ENCODE peak calls at places on chromosome 11, in six cellular contexts. A is left ventricle myocardium superior; L is nucleus accumbens; N is HuH-7.5; Q is activated effector memory CD4-positive, alpha-beta T cell treated with Interleukin-2 at 50 U/mL for 16 hours; Z is heart right ventricle. C is an unnamed sample.
A peak's percentile ranks its signal among the peaks of the same experiment; 100 is the strongest.

GRCh38 chr11:8252388-8252787 is 11.3 kb downstream of the LMO1 start:
- DNase-seq in A (no peak), L (no peak), N (no peak), Q (no peak), Z (no peak), C (no peak)

GRCh38 chr11:64459609-64460008 is 100.6 kb downstream of the RPS6KA4 start:
- DNase-seq in A (no peak), L (no peak), N (no peak), Q (no peak), Z (no peak), C (no peak)

GRCh38 chr11:126176853-126177470 is 34.5 kb downstream of the RPUSD4 start:
- DNase-seq in A (peak; percentile 19), L (no peak), N (no peak), Q (no peak), Z (no peak), C (no peak)

GRCh38 chr11:34653851-34654490 is 33.1 kb downstream of the EHF start:
- DNase-seq in A (no peak), L (no peak), N (no peak), Q (no peak), Z (no peak), C (peak; percentile 84)

GRCh38 chr11:67027483-67027930 is 4.6 kb downstream of the SYT12 start:
- DNase-seq in A (no peak), L (no peak), N (no peak), Q (no peak), Z (no peak), C (no peak)

GRCh38 chr11:64224891-64225607 is 937 bp downstream of the TRPT1 start:
- DNase-seq in A (no peak), L (no peak), N (no peak), Q (no peak), Z (no peak), C (no peak)

GRCh38 chr11:3824714-3825472 is 15.9 kb downstream of the RHOG start:
- DNase-seq in A (peak; percentile 70), L (peak; percentile 70), N (peak; percentile 79), Q (peak; percentile 71), Z (peak; percentile 58), C (no peak)

GRCh38 chr11:120061036-120061760 is 76.7 kb downstream of the TRIM29 start:
- DNase-seq in A (no peak), L (no peak), N (no peak), Q (no peak), Z (no peak), C (no peak)

GRCh38 chr11:16087886-16088285 is 268.5 kb downstream of the SOX6 start:
- DNase-seq in A (no peak), L (no peak), N (no peak), Q (no peak), Z (no peak), C (no peak)

GRCh38 chr11:109783842-109784241 is 309.4 kb upstream of the ZC3H12C start:
- DNase-seq in A (no peak), L (no peak), N (no peak), Q (no peak), Z (no peak), C (no peak)

GRCh38 chr11:2137202-2138071 is 1.8 kb downstream of the IGF2 start:
- DNase-seq in A (peak; percentile 71), L (no peak), N (peak; percentile 98), Q (no peak), Z (peak; percentile 83), C (peak; percentile 67)

GRCh38 chr11:3200388-3201111 is 18.1 kb downstream of the MRGPRG start:
- DNase-seq in A (peak; percentile 18), L (no peak), N (no peak), Q (no peak), Z (no peak), C (no peak)

GRCh38 chr11:20474176-20474950 is 86.8 kb downstream of the PRMT3 start:
- DNase-seq in A (no peak), L (no peak), N (no peak), Q (no peak), Z (peak; percentile 12), C (no peak)

GRCh38 chr11:64359712-64360402 is 895 bp downstream of the RPS6KA4 start:
- DNase-seq in A (no peak), L (peak; percentile 84), N (no peak), Q (peak; percentile 15), Z (no peak), C (no peak)

GRCh38 chr11:79461144-79461543 is 20.3 kb upstream of the TENM4 start:
- DNase-seq in A (no peak), L (peak; percentile 31), N (no peak), Q (no peak), Z (peak; percentile 27), C (peak; percentile 37)

GRCh38 chr11:36569095-36569494 is 1.3 kb downstream of the RAG1 start:
- DNase-seq in A (no peak), L (no peak), N (no peak), Q (no peak), Z (no peak), C (no peak)

GRCh38 chr11:110531056-110531756 is 101.5 kb downstream of the FDX1 start:
- DNase-seq in A (no peak), L (no peak), N (no peak), Q (no peak), Z (no peak), C (no peak)

GRCh38 chr11:124108158-124108557 is 7.1 kb upstream of the VWA5A start:
- DNase-seq in A (no peak), L (no peak), N (no peak), Q (no peak), Z (no peak), C (no peak)

GRCh38 chr11:70804174-70804855 is 406.0 kb downstream of the CTTN start:
- DNase-seq in A (no peak), L (peak; percentile 12), N (no peak), Q (no peak), Z (no peak), C (no peak)

GRCh38 chr11:32884770-32885384 is 7.7 kb upstream of the QSER1 start:
- DNase-seq in A (no peak), L (no peak), N (no peak), Q (no peak), Z (no peak), C (no peak)

GRCh38 chr11:69971741-69972140 is 106.4 kb upstream of the ANO1 start:
- DNase-seq in A (peak; percentile 3), L (no peak), N (no peak), Q (no peak), Z (no peak), C (no peak)

GRCh38 chr11:2419638-2420501 is 19.3 kb downstream of the TSSC4 start:
- DNase-seq in A (peak; percentile 89), L (peak; percentile 78), N (peak; percentile 89), Q (peak; percentile 31), Z (peak; percentile 67), C (peak; percentile 56)

GRCh38 chr11:60908803-60909202 is 2.4 kb upstream of the PRPF19 start:
- DNase-seq in A (no peak), L (no peak), N (no peak), Q (no peak), Z (no peak), C (no peak)

GRCh38 chr11:35682230-35683195 is 19.9 kb downstream of the TRIM44 start:
- DNase-seq in A (no peak), L (peak; percentile 38), N (no peak), Q (no peak), Z (no peak), C (no peak)

GRCh38 chr11:46697303-46697702 is 3.1 kb downstream of the ARHGAP1 start:
- DNase-seq in A (no peak), L (peak; percentile 79), N (no peak), Q (no peak), Z (peak; percentile 61), C (no peak)

C was measured in COLO829.